ENCODE peak calls at places on chromosomes 3 and 15, in four cellular contexts. One of them, this sample, is unnamed.

GRCh38 chr3:159987291-159987711 is 1.3 kb upstream of the IL12A start:
- DNase-seq in K562: no peak
- DNase-seq in H1: no peak
- DNase-seq in HepG2: no peak
- DNase-seq in this sample: no peak

GRCh38 chr3:71050521-71051258 is 532.8 kb downstream of the FOXP1 start:
- DNase-seq in K562: peak
- DNase-seq in H1: no peak
- DNase-seq in HepG2: peak
- DNase-seq in this sample: no peak

GRCh38 chr3:185308126-185308754 is 54.4 kb upstream of the EHHADH start:
- DNase-seq in K562: peak
- DNase-seq in H1: peak
- DNase-seq in HepG2: peak
- DNase-seq in this sample: peak

GRCh38 chr3:150377601-150378466 is 30.3 kb upstream of the TSC22D2 start:
- DNase-seq in K562: no peak
- DNase-seq in H1: no peak
- DNase-seq in HepG2: no peak
- DNase-seq in this sample: no peak

GRCh38 chr15:101091080-101092017 is 160.5 kb downstream of the CHSY1 start:
- DNase-seq in K562: no peak
- DNase-seq in H1: no peak
- DNase-seq in HepG2: peak
- DNase-seq in this sample: no peak

GRCh38 chr3:177231237-177231636 is 34.0 kb upstream of the TBL1XR1 start:
- DNase-seq in K562: no peak
- DNase-seq in H1: no peak
- DNase-seq in HepG2: no peak
- DNase-seq in this sample: no peak

GRCh38 chr15:49962044-49962602 is 156.9 kb downstream of the ATP8B4 start:
- DNase-seq in K562: no peak
- DNase-seq in H1: no peak
- DNase-seq in HepG2: no peak
- DNase-seq in this sample: no peak

GRCh38 chr15:92955706-92956105 is 55.6 kb downstream of the CHD2 start:
- DNase-seq in K562: no peak
- DNase-seq in H1: no peak
- DNase-seq in HepG2: no peak
- DNase-seq in this sample: no peak

GRCh38 chr15:29636921-29637320 is 185.3 kb downstream of the TJP1 start:
- DNase-seq in K562: no peak
- DNase-seq in H1: no peak
- DNase-seq in HepG2: no peak
- DNase-seq in this sample: no peak

GRCh38 chr3:9342696-9343095 is 20.2 kb upstream of the THUMPD3 start:
- DNase-seq in K562: no peak
- DNase-seq in H1: no peak
- DNase-seq in HepG2: no peak
- DNase-seq in this sample: no peak

GRCh38 chr15:77742127-77742526 is 109.4 kb upstream of the LINGO1 start:
- DNase-seq in K562: no peak
- DNase-seq in H1: no peak
- DNase-seq in HepG2: no peak
- DNase-seq in this sample: no peak

GRCh38 chr3:66405701-66406091 is 95.1 kb downstream of the LRIG1 start:
- DNase-seq in K562: no peak
- DNase-seq in H1: no peak
- DNase-seq in HepG2: no peak
- DNase-seq in this sample: no peak

GRCh38 chr3:65083240-65083639 is 395.4 kb upstream of the ADAMTS9 start:
- DNase-seq in K562: no peak
- DNase-seq in H1: no peak
- DNase-seq in HepG2: no peak
- DNase-seq in this sample: no peak

GRCh38 chr3:174377096-174377495 is 482.0 kb upstream of the NAALADL2 start:
- DNase-seq in K562: no peak
- DNase-seq in H1: no peak
- DNase-seq in HepG2: no peak
- DNase-seq in this sample: no peak

GRCh38 chr15:101540480-101541239 is 51.2 kb upstream of the PCSK6 start:
- DNase-seq in K562: no peak
- DNase-seq in H1: no peak
- DNase-seq in HepG2: peak
- DNase-seq in this sample: no peak

GRCh38 chr15:34927726-34928125 is 41.8 kb downstream of the AQR start:
- DNase-seq in K562: no peak
- DNase-seq in H1: no peak
- DNase-seq in HepG2: no peak
- DNase-seq in this sample: no peak

DNA sequence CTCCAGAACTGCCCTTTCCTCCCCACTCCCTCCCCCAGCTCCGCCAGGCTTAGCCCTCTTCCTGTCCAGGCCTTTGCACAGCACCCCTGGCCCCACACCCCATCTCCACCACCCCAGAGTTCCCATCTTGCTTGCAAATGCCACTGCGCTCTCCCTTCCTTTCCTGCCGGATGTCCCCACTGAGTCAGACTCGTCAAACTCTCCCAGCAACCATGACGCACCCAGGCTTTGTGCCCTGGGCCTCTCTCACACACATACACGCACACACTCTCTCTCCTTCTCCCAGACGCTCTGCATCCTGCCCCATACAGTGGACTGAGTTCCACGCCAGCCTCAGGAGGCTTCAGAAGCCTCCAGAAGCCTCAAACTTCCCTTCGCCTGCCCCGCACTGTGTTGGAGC is 2.8 kb upstream of the CCDC9B start:
- DNase-seq in K562: no peak
- DNase-seq in H1: no peak
- DNase-seq in HepG2: peak
- DNase-seq in this sample: no peak
- TF ChIP-seq POLR2A in K562: no peak
- TF ChIP-seq POLR2A in H1: no peak
- TF ChIP-seq POLR2A in HepG2: no peak
- TF ChIP-seq POLR2A in this sample: no peak

DNA sequence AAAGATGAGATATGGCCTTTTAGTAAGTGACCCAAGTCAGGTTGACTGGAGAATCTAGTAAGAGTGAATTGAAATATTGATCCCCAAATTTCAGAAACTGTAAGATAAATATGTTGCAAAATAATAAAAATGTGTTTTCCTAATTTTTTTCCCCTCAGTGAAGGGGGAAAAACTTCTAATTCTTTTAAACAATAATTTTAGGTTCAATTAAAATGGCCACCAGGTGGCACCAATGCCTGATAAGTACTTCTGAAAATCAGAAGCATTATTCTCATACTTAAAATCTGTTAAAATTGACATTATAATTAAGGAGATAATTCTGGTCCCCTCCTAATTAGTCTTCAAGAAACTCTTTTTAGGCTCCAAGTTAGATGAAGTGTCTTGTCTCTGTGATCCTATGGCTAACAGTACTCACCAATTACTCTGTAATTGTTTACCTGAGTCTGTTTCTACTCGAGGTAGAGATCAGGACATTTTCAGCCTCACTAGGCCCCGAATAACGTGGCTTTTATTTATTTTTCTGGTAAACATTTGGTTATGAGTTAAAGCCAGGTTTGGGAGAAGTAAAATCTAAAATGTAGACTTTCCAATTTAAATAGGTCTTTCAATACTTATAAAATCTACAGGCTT is 52.6 kb downstream of the NMD3 start:
- DNase-seq in K562: no peak
- DNase-seq in H1: no peak
- DNase-seq in HepG2: peak
- DNase-seq in this sample: peak
- TF ChIP-seq ATF3 in K562: no peak
- TF ChIP-seq ATF3 in H1: no peak
- TF ChIP-seq ATF3 in HepG2: no peak
- TF ChIP-seq ATF3 in this sample: no peak

GRCh38 chr15:78875107-78875914 is 2.6 kb downstream of the MORF4L1 start:
- DNase-seq in K562: no peak
- DNase-seq in H1: no peak
- DNase-seq in HepG2: no peak
- DNase-seq in this sample: no peak

GRCh38 chr15:78872155-78872971 is at the start of gene MORF4L1:
- DNase-seq in K562: peak
- DNase-seq in H1: peak
- DNase-seq in HepG2: peak
- DNase-seq in this sample: peak

GRCh38 chr15:78868366-78868765 is 4.3 kb upstream of the MORF4L1 start:
- DNase-seq in K562: no peak
- DNase-seq in H1: no peak
- DNase-seq in HepG2: no peak
- DNase-seq in this sample: no peak

GRCh38 chr15:78873796-78874761 is 1.4 kb downstream of the MORF4L1 start:
- DNase-seq in K562: peak
- DNase-seq in H1: no peak
- DNase-seq in HepG2: no peak
- DNase-seq in this sample: no peak

GRCh38 chr15:78872972-78873795 is 494 bp downstream of the MORF4L1 start:
- DNase-seq in K562: peak
- DNase-seq in H1: peak
- DNase-seq in HepG2: peak
- DNase-seq in this sample: peak
- TF ChIP-seq POLR2A in K562: peak
- TF ChIP-seq POLR2A in H1: peak
- TF ChIP-seq POLR2A in HepG2: peak
- TF ChIP-seq POLR2A in this sample: no peak

GRCh38 chr3:152970851-152971250 is 135.9 kb downstream of the P2RY1 start:
- DNase-seq in K562: no peak
- DNase-seq in H1: no peak
- DNase-seq in HepG2: no peak
- DNase-seq in this sample: no peak
- TF ChIP-seq ATF3 in K562: no peak
- TF ChIP-seq ATF3 in H1: no peak
- TF ChIP-seq ATF3 in HepG2: no peak
- TF ChIP-seq ATF3 in this sample: no peak

GRCh38 chr3:194271459-194272035 is 79.6 kb downstream of the CPN2 start:
- DNase-seq in K562: no peak
- DNase-seq in H1: no peak
- DNase-seq in HepG2: no peak
- DNase-seq in this sample: no peak

GRCh38 chr3:194269610-194270145 is 81.5 kb downstream of the CPN2 start:
- DNase-seq in K562: peak
- DNase-seq in H1: peak
- DNase-seq in HepG2: no peak
- DNase-seq in this sample: peak

GRCh38 chr3:194268659-194269487 is 82.3 kb downstream of the CPN2 start:
- DNase-seq in K562: no peak
- DNase-seq in H1: no peak
- DNase-seq in HepG2: no peak
- DNase-seq in this sample: no peak

GRCh38 chr3:194272221-194272620 is 78.9 kb downstream of the CPN2 start:
- DNase-seq in K562: no peak
- DNase-seq in H1: no peak
- DNase-seq in HepG2: no peak
- DNase-seq in this sample: no peak

GRCh38 chr3:194270627-194271458 is 80.3 kb downstream of the CPN2 start:
- DNase-seq in K562: no peak
- DNase-seq in H1: no peak
- DNase-seq in HepG2: peak
- DNase-seq in this sample: peak
- TF ChIP-seq POLR2A in K562: no peak
- TF ChIP-seq POLR2A in H1: no peak
- TF ChIP-seq POLR2A in HepG2: no peak
- TF ChIP-seq POLR2A in this sample: no peak

GRCh38 chr3:32791833-32792232 is 26.0 kb upstream of the TRIM71 start:
- DNase-seq in K562: no peak
- DNase-seq in H1: no peak
- DNase-seq in HepG2: no peak
- DNase-seq in this sample: no peak

GRCh38 chr3:32797776-32798175 is 20.0 kb upstream of the TRIM71 start:
- DNase-seq in K562: no peak
- DNase-seq in H1: no peak
- DNase-seq in HepG2: no peak
- DNase-seq in this sample: no peak

GRCh38 chr3:32794487-32795308 is 23.1 kb upstream of the TRIM71 start:
- DNase-seq in K562: no peak
- DNase-seq in H1: no peak
- DNase-seq in HepG2: peak
- DNase-seq in this sample: no peak
- TF ChIP-seq ATF3 in K562: no peak
- TF ChIP-seq ATF3 in H1: no peak
- TF ChIP-seq ATF3 in HepG2: peak
- TF ChIP-seq ATF3 in this sample: no peak

GRCh38 chr3:30658328-30659052 is 52.1 kb downstream of the TGFBR2 start:
- DNase-seq in K562: no peak
- DNase-seq in H1: no peak
- DNase-seq in HepG2: peak
- DNase-seq in this sample: peak
- TF ChIP-seq POLR2A in K562: no peak
- TF ChIP-seq POLR2A in H1: no peak
- TF ChIP-seq POLR2A in HepG2: no peak
- TF ChIP-seq POLR2A in this sample: no peak

GRCh38 chr3:61532739-61533500 is 28.5 kb upstream of the PTPRG start:
- DNase-seq in K562: no peak
- DNase-seq in H1: no peak
- DNase-seq in HepG2: no peak
- DNase-seq in this sample: no peak
- TF ChIP-seq ATF3 in K562: no peak
- TF ChIP-seq ATF3 in H1: no peak
- TF ChIP-seq ATF3 in HepG2: no peak
- TF ChIP-seq ATF3 in this sample: no peak

This sample was measured in HCT116.